ENCODE peak calls at places on chromosomes 12 and 14, in five cellular contexts. S is pancreas, M is body of pancreas, C is aorta, G is vagina. Z is an unnamed sample.

GRCh38 chr14:89855961-89856360 is 98.6 kb downstream of the EFCAB11 start:
- DNase-seq in S (no peak), M (no peak), C (no peak), G (no peak), Z (no peak)

GRCh38 chr12:52045794-52046199 is 5.4 kb upstream of the NR4A1 start:
- DNase-seq in S (no peak), M (no peak), C (no peak), G (no peak), Z (peak; percentile 68)

GRCh38 chr12:119384340-119384739 is 49.8 kb downstream of the CCDC60 start:
- DNase-seq in S (no peak), M (no peak), C (no peak), G (no peak), Z (no peak)

GRCh38 chr14:59657769-59658168 is 81.2 kb upstream of the CCDC175 start:
- DNase-seq in S (no peak), M (no peak), C (no peak), G (no peak), Z (no peak)

GRCh38 chr14:68711551-68712437 is 81.1 kb downstream of the ZFP36L1 start:
- DNase-seq in S (no peak), M (no peak), C (no peak), G (no peak), Z (no peak)

GRCh38 chr14:102949801-102950451 is 27.5 kb downstream of the AMN start:
- DNase-seq in S (no peak), M (peak; percentile 57), C (peak; percentile 85), G (no peak), Z (no peak)

GRCh38 chr12:57079821-57080220 is 1.2 kb upstream of the NEMP1 start:
- DNase-seq in S (no peak), M (no peak), C (no peak), G (no peak), Z (no peak)

GRCh38 chr12:124162151-124163110 is 132.5 kb upstream of the RFLNA start:
- DNase-seq in S (no peak), M (no peak), C (no peak), G (no peak), Z (peak; percentile 86)

GRCh38 chr12:82510386-82510785 is 152.1 kb downstream of the METTL25 start:
- DNase-seq in S (no peak), M (no peak), C (no peak), G (no peak), Z (no peak)

GRCh38 chr12:6919588-6919987 is 5.2 kb downstream of the ENO2 start:
- DNase-seq in S (no peak), M (no peak), C (peak; percentile 31), G (no peak), Z (no peak)

GRCh38 chr12:120847392-120848157 is 56.6 kb downstream of the SPPL3 start:
- DNase-seq in S (no peak), M (peak; percentile 17), C (no peak), G (no peak), Z (peak; percentile 37)

GRCh38 chr12:123271182-123271491 is 519 bp downstream of the CDK2AP1 start:
- DNase-seq in S (peak; percentile 71), M (peak; percentile 76), C (peak; percentile 92), G (no peak), Z (peak; percentile 66)

GRCh38 chr12:89160716-89161123 is 191.6 kb downstream of the DUSP6 start:
- DNase-seq in S (peak; percentile 8), M (peak; percentile 11), C (peak; percentile 74), G (no peak), Z (peak; percentile 26)

GRCh38 chr14:94227029-94227428 is 52.9 kb downstream of the PPP4R4 start:
- DNase-seq in S (no peak), M (no peak), C (no peak), G (no peak), Z (no peak)

GRCh38 chr12:69966839-69967238 is 141.8 kb downstream of the MYRFL start:
- DNase-seq in S (no peak), M (no peak), C (no peak), G (no peak), Z (peak; percentile 13)

GRCh38 chr12:72035625-72036024 is 97.0 kb downstream of the TPH2 start:
- DNase-seq in S (no peak), M (no peak), C (no peak), G (no peak), Z (no peak)

GRCh38 chr14:103871596-103872480 is 24.5 kb upstream of the PPP1R13B start:
- DNase-seq in S (peak; percentile 89), M (peak; percentile 90), C (no peak), G (no peak), Z (peak; percentile 87)

GRCh38 chr12:78002878-78003277 is 172.2 kb downstream of the NAV3 start:
- DNase-seq in S (no peak), M (no peak), C (no peak), G (no peak), Z (no peak)

GRCh38 chr12:65825573-65826512 is 1.6 kb downstream of the HMGA2 start:
- DNase-seq in S (peak; percentile 27), M (peak; percentile 24), C (peak; percentile 81), G (no peak), Z (peak; percentile 41)

GRCh38 chr12:132492522-132492921 is 2.6 kb downstream of the FBRSL1 start:
- DNase-seq in S (no peak), M (peak; percentile 51), C (no peak), G (no peak), Z (no peak)
- H3K4me3 ChIP-seq in S (no peak overlapping the region), M (no peak overlapping the region), C (no peak overlapping the region), G (no peak overlapping the region), Z (peak overlapping the region; percentile 86)

DNA sequence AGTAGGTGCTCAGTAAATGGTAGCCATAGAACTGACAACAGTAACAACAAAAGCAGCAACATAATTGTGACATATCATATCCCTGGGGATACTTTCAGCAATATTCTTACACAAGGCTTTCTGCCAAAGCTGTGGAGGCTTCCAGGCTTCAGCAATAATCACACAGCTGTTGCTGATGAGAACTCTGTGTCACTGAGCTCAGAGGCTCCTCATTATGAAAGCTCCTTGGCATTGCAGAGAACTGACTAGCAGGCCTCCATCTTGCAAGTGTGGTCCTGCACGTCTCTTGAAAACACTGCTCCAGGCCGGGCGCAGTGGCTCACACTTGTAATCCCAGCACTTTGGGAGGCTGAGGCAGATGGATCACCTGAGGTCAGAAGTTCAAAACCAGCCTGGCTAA is 97.3 kb upstream of the BTG1 start:
- DNase-seq in S (no peak), M (no peak), C (no peak), G (no peak), Z (no peak)
- H3K27ac ChIP-seq in S (no peak overlapping the region), M (no peak overlapping the region), C (no peak overlapping the region), G (peak overlapping the region; percentile 81), Z (no peak overlapping the region)

GRCh38 chr12:10178766-10179165 is at the start of gene TMEM52B:
- DNase-seq in S (no peak), M (no peak), C (no peak), G (no peak), Z (no peak)
- H3K4me3 ChIP-seq in S (no peak within 1 kb of the TSS), M (no peak within 1 kb of the TSS), C (no peak within 1 kb of the TSS), G (no peak within 1 kb of the TSS), Z (no peak within 1 kb of the TSS)

DNA sequence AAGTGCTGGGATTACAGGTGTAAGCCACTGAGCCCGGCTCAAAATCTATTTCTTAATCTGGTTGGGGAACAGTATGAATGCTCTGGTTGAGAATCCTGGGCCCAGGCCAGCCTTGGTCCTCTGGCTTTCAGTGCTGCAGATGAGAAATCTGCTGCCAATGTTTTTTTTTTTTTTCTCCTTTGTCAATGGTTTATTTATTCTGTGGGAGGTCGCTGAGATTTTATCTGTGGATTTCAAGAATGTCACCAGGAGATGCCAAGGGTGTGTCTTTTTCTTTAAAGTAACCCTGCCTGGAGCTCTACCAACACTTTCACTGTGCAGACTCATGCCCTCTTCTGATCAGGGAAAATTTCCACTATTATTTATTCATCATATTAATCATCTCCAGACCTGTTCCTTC is 3.6 kb downstream of the SLC25A29 start:
- DNase-seq in S (no peak), M (no peak), C (no peak), G (no peak), Z (no peak)
- H3K27ac ChIP-seq in S (no peak overlapping the region), M (peak overlapping the region; percentile 34), C (no peak overlapping the region), G (peak overlapping the region; percentile 37), Z (no peak overlapping the region)

GRCh38 chr12:9404469-9405260 is 196.5 kb upstream of the PZP start:
- DNase-seq in S (no peak), M (no peak), C (no peak), G (no peak), Z (no peak)

GRCh38 chr12:9406564-9407424 is 198.6 kb upstream of the PZP start:
- DNase-seq in S (no peak), M (no peak), C (no peak), G (no peak), Z (no peak)

GRCh38 chr12:9404031-9404430 is 195.8 kb upstream of the PZP start:
- DNase-seq in S (no peak), M (no peak), C (no peak), G (no peak), Z (no peak)

DNA sequence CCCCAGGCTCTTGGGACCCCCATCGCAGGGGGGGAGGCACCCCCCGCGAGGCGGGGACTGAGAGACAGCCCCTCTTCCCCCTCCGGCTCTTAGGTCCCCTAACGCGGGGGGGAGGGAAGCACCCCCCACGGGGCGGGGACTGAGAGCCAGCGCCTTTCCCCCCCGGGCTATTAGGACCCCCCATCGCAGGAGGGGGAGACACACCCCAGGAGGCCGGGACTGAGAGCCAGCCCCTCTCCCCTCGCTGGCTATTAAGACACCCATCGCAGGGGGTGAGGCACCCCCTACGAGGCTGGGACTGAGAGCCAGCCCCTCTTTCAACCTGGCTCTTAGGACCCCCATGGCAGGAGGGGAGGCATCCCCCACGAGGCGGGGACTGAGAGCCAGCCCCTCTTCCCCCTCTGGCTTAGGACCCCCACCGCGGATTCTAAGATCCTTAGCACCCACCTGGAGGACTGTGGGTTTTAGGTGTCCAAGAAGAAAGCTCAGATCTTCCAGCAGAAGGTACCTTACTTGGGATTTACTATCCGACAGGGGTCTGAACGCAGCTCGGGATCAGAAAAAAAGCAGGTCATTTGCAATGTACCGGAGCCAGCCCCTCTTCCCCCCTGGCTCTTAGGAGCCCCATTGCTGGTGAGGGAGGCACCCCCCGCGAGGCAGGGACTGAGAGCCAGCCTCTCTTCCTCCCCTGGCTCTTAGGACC is 197.8 kb upstream of the PZP start:
- DNase-seq in S (no peak), M (no peak), C (no peak), G (no peak), Z (no peak)
- H3K4me3 ChIP-seq in S (no peak overlapping the region), M (no peak overlapping the region), C (no peak overlapping the region), G (no peak overlapping the region), Z (no peak overlapping the region)

GRCh38 chr12:111467862-111468245 is 62.1 kb downstream of the SH2B3 start:
- DNase-seq in S (no peak), M (no peak), C (no peak), G (no peak), Z (no peak)

GRCh38 chr12:111462134-111462821 is 56.6 kb downstream of the SH2B3 start:
- DNase-seq in S (no peak), M (no peak), C (no peak), G (no peak), Z (no peak)

GRCh38 chr12:111469406-111469805 is 63.7 kb downstream of the SH2B3 start:
- DNase-seq in S (no peak), M (no peak), C (no peak), G (no peak), Z (no peak)

GRCh38 chr12:111467092-111467861 is 61.6 kb downstream of the SH2B3 start:
- DNase-seq in S (no peak), M (no peak), C (no peak), G (no peak), Z (no peak)
- H3K27ac ChIP-seq in S (no peak overlapping the region), M (no peak overlapping the region), C (no peak overlapping the region), G (no peak overlapping the region), Z (peak overlapping the region; percentile 43)

DNA sequence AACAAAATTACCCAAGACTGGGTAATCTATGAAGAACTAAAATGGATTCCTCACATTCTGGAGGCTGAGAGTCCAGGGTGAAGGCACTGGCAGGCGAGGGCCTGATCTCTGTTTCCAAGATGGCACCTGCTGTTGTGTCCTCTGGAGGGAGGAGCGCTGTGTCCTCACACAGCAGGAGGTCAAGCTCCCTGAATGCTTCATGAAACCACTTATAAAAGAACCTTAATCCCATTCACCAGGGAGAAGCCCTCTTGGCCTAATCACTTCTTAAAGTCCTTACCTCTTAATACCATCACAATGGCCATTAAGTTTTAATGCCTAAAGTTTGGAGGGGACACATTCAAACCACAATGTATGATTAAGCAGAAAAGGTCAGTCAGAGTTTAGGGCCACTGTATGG is 172.4 kb downstream of the EMP1 start:
- DNase-seq in S (no peak), M (no peak), C (no peak), G (no peak), Z (no peak)
- H3K4me3 ChIP-seq in S (no peak overlapping the region), M (no peak overlapping the region), C (no peak overlapping the region), G (no peak overlapping the region), Z (no peak overlapping the region)

Z was measured in small intestine.